ENCODE peak calls at places on chromosomes 13 and 19, in ten cellular contexts. One of them, this sample, is unnamed.

GRCh38 chr13:34462843-34463242 is 479.2 kb upstream of the NBEA start:
- ATAC-seq in body of pancreas: no peak
- ATAC-seq in left cardiac atrium: no peak
- ATAC-seq in CD4-positive, alpha-beta T cell: no peak
- ATAC-seq in pancreas: no peak
- ATAC-seq in upper lobe of left lung: no peak
- ATAC-seq in activated CD4-positive, alpha-beta T cell treated with anti-CD3 and anti-CD28 coated beads for 36 hours: no peak
- ATAC-seq in T-helper 17 cell: no peak
- ATAC-seq in SK-N-SH treated with all-trans-retinoic acid at 6 μM for 48 hours: peak
- ATAC-seq in PC-3: peak
- ATAC-seq in this sample: no peak

GRCh38 chr13:42821437-42821836 is 40.1 kb downstream of the FAM216B start:
- ATAC-seq in body of pancreas: no peak
- ATAC-seq in left cardiac atrium: no peak
- ATAC-seq in CD4-positive, alpha-beta T cell: no peak
- ATAC-seq in pancreas: no peak
- ATAC-seq in upper lobe of left lung: no peak
- ATAC-seq in activated CD4-positive, alpha-beta T cell treated with anti-CD3 and anti-CD28 coated beads for 36 hours: no peak
- ATAC-seq in T-helper 17 cell: no peak
- ATAC-seq in SK-N-SH treated with all-trans-retinoic acid at 6 μM for 48 hours: peak
- ATAC-seq in PC-3: peak
- ATAC-seq in this sample: no peak

GRCh38 chr13:51920786-51921185 is 59.0 kb downstream of the CCDC70 start:
- ATAC-seq in body of pancreas: no peak
- ATAC-seq in left cardiac atrium: no peak
- ATAC-seq in CD4-positive, alpha-beta T cell: no peak
- ATAC-seq in pancreas: no peak
- ATAC-seq in upper lobe of left lung: no peak
- ATAC-seq in activated CD4-positive, alpha-beta T cell treated with anti-CD3 and anti-CD28 coated beads for 36 hours: no peak
- ATAC-seq in T-helper 17 cell: no peak
- ATAC-seq in SK-N-SH treated with all-trans-retinoic acid at 6 μM for 48 hours: no peak
- ATAC-seq in PC-3: no peak
- ATAC-seq in this sample: no peak

GRCh38 chr19:4157164-4157563 is 3.7 kb downstream of the CREB3L3 start:
- ATAC-seq in body of pancreas: peak
- ATAC-seq in left cardiac atrium: no peak
- ATAC-seq in CD4-positive, alpha-beta T cell: no peak
- ATAC-seq in pancreas: no peak
- ATAC-seq in upper lobe of left lung: no peak
- ATAC-seq in activated CD4-positive, alpha-beta T cell treated with anti-CD3 and anti-CD28 coated beads for 36 hours: no peak
- ATAC-seq in T-helper 17 cell: no peak
- ATAC-seq in SK-N-SH treated with all-trans-retinoic acid at 6 μM for 48 hours: no peak
- ATAC-seq in PC-3: no peak
- ATAC-seq in this sample: no peak

GRCh38 chr13:80029170-80029569 is 311.8 kb downstream of the SPRY2 start:
- ATAC-seq in body of pancreas: peak
- ATAC-seq in left cardiac atrium: no peak
- ATAC-seq in CD4-positive, alpha-beta T cell: no peak
- ATAC-seq in pancreas: peak
- ATAC-seq in upper lobe of left lung: no peak
- ATAC-seq in activated CD4-positive, alpha-beta T cell treated with anti-CD3 and anti-CD28 coated beads for 36 hours: no peak
- ATAC-seq in T-helper 17 cell: no peak
- ATAC-seq in SK-N-SH treated with all-trans-retinoic acid at 6 μM for 48 hours: no peak
- ATAC-seq in PC-3: no peak
- ATAC-seq in this sample: no peak

GRCh38 chr13:48457578-48458242 is 44.8 kb upstream of the LPAR6 start:
- ATAC-seq in body of pancreas: no peak
- ATAC-seq in left cardiac atrium: no peak
- ATAC-seq in CD4-positive, alpha-beta T cell: no peak
- ATAC-seq in pancreas: no peak
- ATAC-seq in upper lobe of left lung: peak
- ATAC-seq in activated CD4-positive, alpha-beta T cell treated with anti-CD3 and anti-CD28 coated beads for 36 hours: no peak
- ATAC-seq in T-helper 17 cell: no peak
- ATAC-seq in SK-N-SH treated with all-trans-retinoic acid at 6 μM for 48 hours: no peak
- ATAC-seq in PC-3: no peak
- ATAC-seq in this sample: no peak

GRCh38 chr13:98557934-98558630 is 18.8 kb downstream of the STK24 start:
- ATAC-seq in body of pancreas: no peak
- ATAC-seq in left cardiac atrium: no peak
- ATAC-seq in CD4-positive, alpha-beta T cell: peak
- ATAC-seq in pancreas: no peak
- ATAC-seq in upper lobe of left lung: no peak
- ATAC-seq in activated CD4-positive, alpha-beta T cell treated with anti-CD3 and anti-CD28 coated beads for 36 hours: peak
- ATAC-seq in T-helper 17 cell: no peak
- ATAC-seq in SK-N-SH treated with all-trans-retinoic acid at 6 μM for 48 hours: peak
- ATAC-seq in PC-3: no peak
- ATAC-seq in this sample: no peak

GRCh38 chr19:8224394-8225145 is 15.4 kb downstream of the CERS4 start:
- ATAC-seq in body of pancreas: no peak
- ATAC-seq in left cardiac atrium: peak
- ATAC-seq in CD4-positive, alpha-beta T cell: no peak
- ATAC-seq in pancreas: no peak
- ATAC-seq in upper lobe of left lung: no peak
- ATAC-seq in activated CD4-positive, alpha-beta T cell treated with anti-CD3 and anti-CD28 coated beads for 36 hours: no peak
- ATAC-seq in T-helper 17 cell: no peak
- ATAC-seq in SK-N-SH treated with all-trans-retinoic acid at 6 μM for 48 hours: no peak
- ATAC-seq in PC-3: no peak
- ATAC-seq in this sample: no peak

GRCh38 chr13:23020246-23020843 is 160.4 kb upstream of the SGCG start:
- ATAC-seq in body of pancreas: peak
- ATAC-seq in left cardiac atrium: peak
- ATAC-seq in CD4-positive, alpha-beta T cell: peak
- ATAC-seq in pancreas: peak
- ATAC-seq in upper lobe of left lung: peak
- ATAC-seq in activated CD4-positive, alpha-beta T cell treated with anti-CD3 and anti-CD28 coated beads for 36 hours: peak
- ATAC-seq in T-helper 17 cell: peak
- ATAC-seq in SK-N-SH treated with all-trans-retinoic acid at 6 μM for 48 hours: peak
- ATAC-seq in PC-3: peak
- ATAC-seq in this sample: peak

GRCh38 chr19:44857837-44858236 is 11.7 kb downstream of the NECTIN2 start:
- ATAC-seq in body of pancreas: peak
- ATAC-seq in left cardiac atrium: no peak
- ATAC-seq in CD4-positive, alpha-beta T cell: no peak
- ATAC-seq in pancreas: no peak
- ATAC-seq in upper lobe of left lung: no peak
- ATAC-seq in activated CD4-positive, alpha-beta T cell treated with anti-CD3 and anti-CD28 coated beads for 36 hours: no peak
- ATAC-seq in T-helper 17 cell: no peak
- ATAC-seq in SK-N-SH treated with all-trans-retinoic acid at 6 μM for 48 hours: no peak
- ATAC-seq in PC-3: no peak
- ATAC-seq in this sample: no peak

GRCh38 chr13:42649761-42650289 is 75.9 kb downstream of the TNFSF11 start:
- ATAC-seq in body of pancreas: no peak
- ATAC-seq in left cardiac atrium: no peak
- ATAC-seq in CD4-positive, alpha-beta T cell: no peak
- ATAC-seq in pancreas: no peak
- ATAC-seq in upper lobe of left lung: no peak
- ATAC-seq in activated CD4-positive, alpha-beta T cell treated with anti-CD3 and anti-CD28 coated beads for 36 hours: no peak
- ATAC-seq in T-helper 17 cell: no peak
- ATAC-seq in SK-N-SH treated with all-trans-retinoic acid at 6 μM for 48 hours: no peak
- ATAC-seq in PC-3: no peak
- ATAC-seq in this sample: no peak

GRCh38 chr19:10784257-10784656 is 51.8 kb downstream of the TMED1 start:
- ATAC-seq in body of pancreas: peak
- ATAC-seq in left cardiac atrium: no peak
- ATAC-seq in CD4-positive, alpha-beta T cell: no peak
- ATAC-seq in pancreas: no peak
- ATAC-seq in upper lobe of left lung: peak
- ATAC-seq in activated CD4-positive, alpha-beta T cell treated with anti-CD3 and anti-CD28 coated beads for 36 hours: no peak
- ATAC-seq in T-helper 17 cell: no peak
- ATAC-seq in SK-N-SH treated with all-trans-retinoic acid at 6 μM for 48 hours: no peak
- ATAC-seq in PC-3: no peak
- ATAC-seq in this sample: no peak

GRCh38 chr13:65913173-65913572 is 1317.0 kb downstream of the PCDH9 start:
- ATAC-seq in body of pancreas: no peak
- ATAC-seq in left cardiac atrium: no peak
- ATAC-seq in CD4-positive, alpha-beta T cell: no peak
- ATAC-seq in pancreas: no peak
- ATAC-seq in upper lobe of left lung: no peak
- ATAC-seq in activated CD4-positive, alpha-beta T cell treated with anti-CD3 and anti-CD28 coated beads for 36 hours: no peak
- ATAC-seq in T-helper 17 cell: no peak
- ATAC-seq in SK-N-SH treated with all-trans-retinoic acid at 6 μM for 48 hours: peak
- ATAC-seq in PC-3: peak
- ATAC-seq in this sample: no peak

GRCh38 chr19:58460039-58460438 is 6.8 kb upstream of the ZNF324 start:
- ATAC-seq in body of pancreas: no peak
- ATAC-seq in left cardiac atrium: no peak
- ATAC-seq in CD4-positive, alpha-beta T cell: no peak
- ATAC-seq in pancreas: no peak
- ATAC-seq in upper lobe of left lung: no peak
- ATAC-seq in activated CD4-positive, alpha-beta T cell treated with anti-CD3 and anti-CD28 coated beads for 36 hours: peak
- ATAC-seq in T-helper 17 cell: no peak
- ATAC-seq in SK-N-SH treated with all-trans-retinoic acid at 6 μM for 48 hours: no peak
- ATAC-seq in PC-3: peak
- ATAC-seq in this sample: peak

GRCh38 chr13:49643003-49643651 is 14.8 kb downstream of the ARL11 start:
- ATAC-seq in body of pancreas: no peak
- ATAC-seq in left cardiac atrium: no peak
- ATAC-seq in CD4-positive, alpha-beta T cell: no peak
- ATAC-seq in pancreas: no peak
- ATAC-seq in upper lobe of left lung: peak
- ATAC-seq in activated CD4-positive, alpha-beta T cell treated with anti-CD3 and anti-CD28 coated beads for 36 hours: no peak
- ATAC-seq in T-helper 17 cell: no peak
- ATAC-seq in SK-N-SH treated with all-trans-retinoic acid at 6 μM for 48 hours: no peak
- ATAC-seq in PC-3: no peak
- ATAC-seq in this sample: no peak

GRCh38 chr19:39813264-39813998 is 20.5 kb downstream of the DYRK1B start:
- ATAC-seq in body of pancreas: no peak
- ATAC-seq in left cardiac atrium: no peak
- ATAC-seq in CD4-positive, alpha-beta T cell: no peak
- ATAC-seq in pancreas: no peak
- ATAC-seq in upper lobe of left lung: no peak
- ATAC-seq in activated CD4-positive, alpha-beta T cell treated with anti-CD3 and anti-CD28 coated beads for 36 hours: no peak
- ATAC-seq in T-helper 17 cell: no peak
- ATAC-seq in SK-N-SH treated with all-trans-retinoic acid at 6 μM for 48 hours: no peak
- ATAC-seq in PC-3: no peak
- ATAC-seq in this sample: no peak

GRCh38 chr13:104833221-104833620 is 1702.2 kb downstream of the EFNB2 start:
- ATAC-seq in body of pancreas: no peak
- ATAC-seq in left cardiac atrium: no peak
- ATAC-seq in CD4-positive, alpha-beta T cell: no peak
- ATAC-seq in pancreas: no peak
- ATAC-seq in upper lobe of left lung: no peak
- ATAC-seq in activated CD4-positive, alpha-beta T cell treated with anti-CD3 and anti-CD28 coated beads for 36 hours: no peak
- ATAC-seq in T-helper 17 cell: no peak
- ATAC-seq in SK-N-SH treated with all-trans-retinoic acid at 6 μM for 48 hours: no peak
- ATAC-seq in PC-3: no peak
- ATAC-seq in this sample: no peak

This sample was measured in activated CD4-positive, CD25-positive, alpha-beta regulatory T cell treated with anti-CD3 and anti-CD28 coated beads, Interleukin-2, amount 50 U/mL, for 24 hours.